ENCODE peak calls at places on chromosomes 12 and 14, in six cellular contexts. One of them, this sample, is unnamed.

GRCh38 chr12:105296116-105297095 is 34.1 kb upstream of the C12orf75 start:
- DNase-seq in mucosa of descending colon: no peak
- DNase-seq in mesothelial cell of epicardium: no peak
- DNase-seq in A549: no peak
- DNase-seq in AG10803: peak
- DNase-seq in cardiac fibroblast: peak
- DNase-seq in this sample: peak

GRCh38 chr14:105271224-105271890 is 23.0 kb downstream of the BTBD6 start:
- DNase-seq in mucosa of descending colon: no peak
- DNase-seq in mesothelial cell of epicardium: no peak
- DNase-seq in A549: no peak
- DNase-seq in AG10803: no peak
- DNase-seq in cardiac fibroblast: no peak
- DNase-seq in this sample: no peak

GRCh38 chr12:7542813-7543212 is 39.2 kb upstream of the CD163 start:
- DNase-seq in mucosa of descending colon: no peak
- DNase-seq in mesothelial cell of epicardium: no peak
- DNase-seq in A549: no peak
- DNase-seq in AG10803: peak
- DNase-seq in cardiac fibroblast: peak
- DNase-seq in this sample: peak

GRCh38 chr14:71324767-71325272 is 417.6 kb downstream of the PCNX1 start:
- DNase-seq in mucosa of descending colon: no peak
- DNase-seq in mesothelial cell of epicardium: no peak
- DNase-seq in A549: no peak
- DNase-seq in AG10803: no peak
- DNase-seq in cardiac fibroblast: peak
- DNase-seq in this sample: peak

GRCh38 chr12:80293759-80294158 is 150.3 kb upstream of the PTPRQ start:
- DNase-seq in mucosa of descending colon: no peak
- DNase-seq in mesothelial cell of epicardium: no peak
- DNase-seq in A549: no peak
- DNase-seq in AG10803: no peak
- DNase-seq in cardiac fibroblast: no peak
- DNase-seq in this sample: no peak

GRCh38 chr12:131863711-131864396 is 30.6 kb upstream of the ULK1 start:
- DNase-seq in mucosa of descending colon: no peak
- DNase-seq in mesothelial cell of epicardium: no peak
- DNase-seq in A549: peak
- DNase-seq in AG10803: no peak
- DNase-seq in cardiac fibroblast: no peak
- DNase-seq in this sample: no peak

GRCh38 chr14:50768693-50769092 is 62.3 kb downstream of the NIN start:
- DNase-seq in mucosa of descending colon: no peak
- DNase-seq in mesothelial cell of epicardium: no peak
- DNase-seq in A549: no peak
- DNase-seq in AG10803: peak
- DNase-seq in cardiac fibroblast: no peak
- DNase-seq in this sample: no peak

GRCh38 chr12:92065018-92065499 is 80.6 kb downstream of the BTG1 start:
- DNase-seq in mucosa of descending colon: no peak
- DNase-seq in mesothelial cell of epicardium: no peak
- DNase-seq in A549: peak
- DNase-seq in AG10803: peak
- DNase-seq in cardiac fibroblast: no peak
- DNase-seq in this sample: no peak

GRCh38 chr12:58888131-58888783 is 32.0 kb downstream of the LRIG3 start:
- DNase-seq in mucosa of descending colon: no peak
- DNase-seq in mesothelial cell of epicardium: no peak
- DNase-seq in A549: peak
- DNase-seq in AG10803: peak
- DNase-seq in cardiac fibroblast: peak
- DNase-seq in this sample: peak

GRCh38 chr14:99925471-99925870 is 132.3 kb downstream of the EML1 start:
- DNase-seq in mucosa of descending colon: no peak
- DNase-seq in mesothelial cell of epicardium: no peak
- DNase-seq in A549: no peak
- DNase-seq in AG10803: no peak
- DNase-seq in cardiac fibroblast: no peak
- DNase-seq in this sample: no peak

GRCh38 chr12:91974541-91974940 is 171.1 kb downstream of the BTG1 start:
- DNase-seq in mucosa of descending colon: no peak
- DNase-seq in mesothelial cell of epicardium: no peak
- DNase-seq in A549: no peak
- DNase-seq in AG10803: peak
- DNase-seq in cardiac fibroblast: no peak
- DNase-seq in this sample: no peak

GRCh38 chr12:6200266-6201198 is at the start of gene CD9:
- DNase-seq in mucosa of descending colon: peak
- DNase-seq in mesothelial cell of epicardium: no peak
- DNase-seq in A549: peak
- DNase-seq in AG10803: no peak
- DNase-seq in cardiac fibroblast: peak
- DNase-seq in this sample: peak

GRCh38 chr12:105506678-105507310 is 176.3 kb downstream of the C12orf75 start:
- DNase-seq in mucosa of descending colon: no peak
- DNase-seq in mesothelial cell of epicardium: no peak
- DNase-seq in A549: no peak
- DNase-seq in AG10803: no peak
- DNase-seq in cardiac fibroblast: no peak
- DNase-seq in this sample: no peak

GRCh38 chr12:50099302-50100008 is 4.4 kb upstream of the GPD1 start:
- DNase-seq in mucosa of descending colon: no peak
- DNase-seq in mesothelial cell of epicardium: no peak
- DNase-seq in A549: no peak
- DNase-seq in AG10803: peak
- DNase-seq in cardiac fibroblast: peak
- DNase-seq in this sample: no peak

GRCh38 chr12:11853126-11853525 is 203.7 kb downstream of the ETV6 start:
- DNase-seq in mucosa of descending colon: no peak
- DNase-seq in mesothelial cell of epicardium: no peak
- DNase-seq in A549: no peak
- DNase-seq in AG10803: no peak
- DNase-seq in cardiac fibroblast: no peak
- DNase-seq in this sample: no peak

GRCh38 chr12:6821674-6822433 is at the start of gene GPR162:
- DNase-seq in mucosa of descending colon: peak
- DNase-seq in mesothelial cell of epicardium: peak
- DNase-seq in A549: peak
- DNase-seq in AG10803: peak
- DNase-seq in cardiac fibroblast: peak
- DNase-seq in this sample: peak

GRCh38 chr14:51822499-51822898 is 37.9 kb upstream of the GNG2 start:
- DNase-seq in mucosa of descending colon: no peak
- DNase-seq in mesothelial cell of epicardium: no peak
- DNase-seq in A549: no peak
- DNase-seq in AG10803: peak
- DNase-seq in cardiac fibroblast: no peak
- DNase-seq in this sample: no peak

GRCh38 chr14:51823706-51824105 is 36.7 kb upstream of the GNG2 start:
- DNase-seq in mucosa of descending colon: no peak
- DNase-seq in mesothelial cell of epicardium: no peak
- DNase-seq in A549: no peak
- DNase-seq in AG10803: no peak
- DNase-seq in cardiac fibroblast: no peak
- DNase-seq in this sample: no peak

GRCh38 chr14:51824191-51824590 is 36.2 kb upstream of the GNG2 start:
- DNase-seq in mucosa of descending colon: no peak
- DNase-seq in mesothelial cell of epicardium: no peak
- DNase-seq in A549: no peak
- DNase-seq in AG10803: peak
- DNase-seq in cardiac fibroblast: no peak
- DNase-seq in this sample: no peak

GRCh38 chr14:51825926-51826325 is 34.5 kb upstream of the GNG2 start:
- DNase-seq in mucosa of descending colon: no peak
- DNase-seq in mesothelial cell of epicardium: no peak
- DNase-seq in A549: no peak
- DNase-seq in AG10803: no peak
- DNase-seq in cardiac fibroblast: no peak
- DNase-seq in this sample: no peak

DNA sequence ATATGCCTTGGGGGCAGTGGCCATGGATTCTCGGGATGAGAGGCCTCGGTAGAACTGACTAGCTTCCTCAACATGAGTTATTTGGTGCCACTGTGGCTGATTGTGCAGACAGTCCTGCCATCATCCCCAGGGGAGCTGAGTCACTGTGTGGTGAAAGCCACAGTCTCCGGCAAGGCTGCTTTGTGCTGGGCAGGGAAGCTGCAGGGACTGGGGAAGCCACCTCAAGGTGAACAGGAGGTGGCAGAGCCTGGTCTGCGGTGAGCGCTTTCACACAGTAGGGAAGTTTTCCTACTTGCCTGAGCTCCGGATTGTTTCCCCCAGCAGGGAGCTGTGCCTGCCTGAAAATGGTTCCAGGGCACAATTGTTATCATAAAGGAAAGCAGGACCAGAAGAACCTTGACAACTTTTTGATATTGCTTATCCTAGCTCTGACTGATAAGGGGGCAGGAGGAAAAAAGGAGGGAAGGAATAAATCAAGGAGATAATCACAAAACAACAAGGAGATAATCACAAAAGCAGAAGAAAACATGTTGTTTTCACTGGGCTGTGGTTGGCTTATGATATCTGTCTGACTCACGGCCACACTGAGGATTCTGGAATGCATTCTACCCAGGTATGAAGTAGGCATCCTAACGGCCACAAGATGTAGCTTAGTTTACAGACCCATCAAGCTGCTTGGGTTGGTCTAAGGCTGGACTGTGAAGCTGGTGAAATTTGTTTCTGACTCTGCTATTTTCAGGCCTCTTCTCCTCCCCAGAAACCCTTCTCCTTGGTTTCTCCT is 32.2 kb upstream of the GNG2 start:
- DNase-seq in mucosa of descending colon: no peak
- DNase-seq in mesothelial cell of epicardium: no peak
- DNase-seq in A549: peak
- DNase-seq in AG10803: peak
- DNase-seq in cardiac fibroblast: no peak
- DNase-seq in this sample: peak
- TF ChIP-seq CTCF in mucosa of descending colon: no peak
- TF ChIP-seq CTCF in mesothelial cell of epicardium: no peak
- TF ChIP-seq CTCF in A549: no peak
- TF ChIP-seq CTCF in AG10803: no peak
- TF ChIP-seq CTCF in cardiac fibroblast: no peak
- TF ChIP-seq CTCF in this sample: no peak

GRCh38 chr12:30320561-30320960 is 375.1 kb downstream of the IPO8 start:
- DNase-seq in mucosa of descending colon: no peak
- DNase-seq in mesothelial cell of epicardium: no peak
- DNase-seq in A549: no peak
- DNase-seq in AG10803: no peak
- DNase-seq in cardiac fibroblast: no peak
- DNase-seq in this sample: no peak

DNA sequence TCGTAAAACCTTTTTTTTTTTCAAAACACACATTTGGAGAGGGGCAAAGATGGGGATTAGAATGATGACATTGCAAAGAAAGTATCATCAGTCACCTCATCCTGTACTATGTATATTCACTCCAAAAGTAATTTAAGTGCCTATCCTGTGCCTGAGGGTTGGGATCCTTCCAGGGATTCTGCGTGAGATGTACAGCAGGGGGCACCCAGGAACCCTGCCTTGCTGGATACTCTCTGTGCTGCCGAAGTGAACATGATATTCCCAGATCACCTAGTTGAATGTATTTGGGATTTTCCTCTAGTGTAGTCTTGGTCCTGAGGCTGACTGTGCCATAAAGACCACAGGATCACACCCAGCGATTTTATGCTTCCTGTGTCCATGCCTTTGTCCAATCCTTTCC is 372.7 kb downstream of the IPO8 start:
- DNase-seq in mucosa of descending colon: no peak
- DNase-seq in mesothelial cell of epicardium: no peak
- DNase-seq in A549: no peak
- DNase-seq in AG10803: peak
- DNase-seq in cardiac fibroblast: peak
- DNase-seq in this sample: peak
- TF ChIP-seq CTCF in mucosa of descending colon: no peak
- TF ChIP-seq CTCF in mesothelial cell of epicardium: no peak
- TF ChIP-seq CTCF in A549: no peak
- TF ChIP-seq CTCF in AG10803: peak
- TF ChIP-seq CTCF in cardiac fibroblast: peak
- TF ChIP-seq CTCF in this sample: peak

GRCh38 chr12:24679135-24679534 is 269.8 kb downstream of the BCAT1 start:
- DNase-seq in mucosa of descending colon: no peak
- DNase-seq in mesothelial cell of epicardium: no peak
- DNase-seq in A549: no peak
- DNase-seq in AG10803: no peak
- DNase-seq in cardiac fibroblast: peak
- DNase-seq in this sample: peak

DNA sequence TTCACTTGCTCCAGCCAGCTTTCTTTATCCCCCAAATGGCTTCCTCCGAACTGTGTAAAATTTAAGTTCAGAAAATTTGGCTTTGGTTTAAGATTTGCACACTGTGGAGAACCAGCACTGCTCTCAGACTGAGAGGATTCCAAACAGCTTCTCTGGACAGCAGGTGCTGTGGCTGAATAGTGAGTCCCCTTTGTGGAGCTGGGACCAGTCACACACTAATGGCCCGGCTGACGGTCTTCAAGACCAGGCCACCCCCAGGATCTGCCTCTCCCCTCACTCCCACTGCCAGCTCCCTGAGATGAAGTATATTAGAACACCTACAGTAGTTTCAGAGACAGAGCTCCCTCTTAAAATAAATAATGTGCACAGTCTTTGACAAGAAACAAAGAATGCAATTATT is 267.3 kb downstream of the BCAT1 start:
- DNase-seq in mucosa of descending colon: no peak
- DNase-seq in mesothelial cell of epicardium: no peak
- DNase-seq in A549: no peak
- DNase-seq in AG10803: no peak
- DNase-seq in cardiac fibroblast: no peak
- DNase-seq in this sample: no peak
- TF ChIP-seq CTCF in mucosa of descending colon: no peak
- TF ChIP-seq CTCF in mesothelial cell of epicardium: no peak
- TF ChIP-seq CTCF in A549: no peak
- TF ChIP-seq CTCF in AG10803: no peak
- TF ChIP-seq CTCF in cardiac fibroblast: no peak
- TF ChIP-seq CTCF in this sample: no peak

DNA sequence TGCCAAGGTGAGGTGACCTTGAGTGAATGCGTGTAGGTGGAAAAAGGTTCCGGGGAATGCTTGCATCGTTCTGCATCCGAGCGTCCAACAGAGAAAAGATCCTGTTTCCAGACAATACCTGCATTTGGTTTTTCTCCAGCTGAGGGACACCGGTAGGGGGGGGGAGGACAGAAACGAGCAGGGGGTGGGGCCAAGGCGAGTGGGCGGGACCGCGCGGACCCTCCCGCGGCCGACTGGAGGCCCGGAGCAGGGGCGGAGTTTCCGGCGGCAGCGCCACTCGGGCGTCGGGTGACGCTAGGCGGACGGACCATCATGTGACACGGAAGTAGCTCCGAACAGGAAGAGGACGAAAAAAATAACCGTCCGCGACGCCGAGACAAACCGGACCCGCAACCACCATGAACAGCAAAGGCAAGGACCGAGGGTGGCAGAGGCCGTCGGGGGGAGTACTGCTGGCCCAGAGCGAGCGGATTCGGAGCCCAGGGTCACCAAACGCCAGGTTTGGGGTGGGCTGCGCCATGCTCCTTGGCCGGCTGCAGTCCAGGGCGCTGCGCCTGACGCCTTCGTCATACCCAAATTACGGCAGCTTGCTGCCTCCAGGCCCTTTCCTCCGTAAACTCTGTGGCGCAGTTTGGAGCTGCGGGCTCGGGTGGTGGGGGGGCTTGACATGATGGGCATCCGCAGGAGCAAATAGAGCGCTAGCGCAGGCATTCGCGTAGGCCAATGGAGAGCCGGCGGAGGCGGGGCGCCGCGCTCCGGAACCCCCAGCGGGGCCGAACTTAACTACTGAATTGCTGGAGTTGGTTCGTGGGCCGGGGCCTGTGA is at the start of gene DAZAP2:
- DNase-seq in mucosa of descending colon: peak
- DNase-seq in mesothelial cell of epicardium: peak
- DNase-seq in A549: peak
- DNase-seq in AG10803: peak
- DNase-seq in cardiac fibroblast: peak
- DNase-seq in this sample: peak
- TF ChIP-seq CTCF in mucosa of descending colon: no peak
- TF ChIP-seq CTCF in mesothelial cell of epicardium: no peak
- TF ChIP-seq CTCF in A549: no peak
- TF ChIP-seq CTCF in AG10803: peak
- TF ChIP-seq CTCF in cardiac fibroblast: no peak
- TF ChIP-seq CTCF in this sample: peak

This sample was measured in fibroblast of pulmonary artery.